ENCODE peak calls at places on chromosomes 16 and 17, in six cellular contexts. J is upper lobe of right lung, O is ovary, Y is hepatocyte, H is esophagus squamous epithelium, B is colonic mucosa. F is an unnamed sample. For H3K4me1 and H3K27me3, the result is how much of the 10 kb centered on the place peaks cover.

GRCh38 chr17:68378202-68379149 is 78.8 kb downstream of the WIPI1 start:
- DNase-seq in O (peak), B (peak), J (peak), H (peak), Y (peak), F (peak)

GRCh38 chr17:49691677-49692191 is 13.8 kb upstream of the SPOP start:
- DNase-seq in H (no peak), J (no peak), Y (no peak), O (no peak), B (no peak), F (no peak)

GRCh38 chr16:11471548-11471947 is 115.2 kb downstream of the LITAF start:
- DNase-seq in Y (no peak), B (no peak), H (no peak), J (peak), O (no peak), F (no peak)

GRCh38 chr17:62592305-62593099 is 35.0 kb upstream of the MRC2 start:
- DNase-seq in B (no peak), J (no peak), O (no peak), Y (no peak), H (no peak), F (no peak)

GRCh38 chr17:53749178-53749577 is 73.5 kb upstream of the KIF2B start:
- DNase-seq in O (no peak), B (no peak), H (no peak), Y (peak), J (no peak), F (no peak)

GRCh38 chr16:5207001-5207523 is 109.5 kb upstream of the EEF2KMT start:
- DNase-seq in Y (no peak), H (no peak), J (no peak), B (no peak), O (no peak), F (no peak)

GRCh38 chr17:31657876-31658275 is 201.2 kb downstream of the COPRS start:
- DNase-seq in H (no peak), J (no peak), Y (no peak), O (no peak), B (no peak), F (no peak)

GRCh38 chr16:84720180-84720579 is 20.4 kb downstream of the USP10 start:
- DNase-seq in B (no peak), J (no peak), O (no peak), Y (peak), H (no peak), F (no peak)

GRCh38 chr16:11602321-11602720 is 15.6 kb upstream of the LITAF start:
- DNase-seq in O (peak), Y (no peak), B (no peak), H (no peak), J (peak), F (no peak)

GRCh38 chr16:31253642-31254045 is 6.1 kb upstream of the ITGAM start:
- DNase-seq in Y (peak), J (no peak), H (no peak), B (no peak), O (no peak), F (peak)

GRCh38 chr16:28183930-28184329 is 27.8 kb downstream of the XPO6 start:
- DNase-seq in O (no peak), J (no peak), H (no peak), B (no peak), Y (no peak), F (no peak)
- H3K4me1 ChIP-seq in O (under half), J (under half), H (half or more), B (under half), Y (under half), F (half or more)

GRCh38 chr17:4175921-4176802 is 33.2 kb downstream of the CYB5D2 start:
- DNase-seq in H (no peak), J (no peak), Y (no peak), B (no peak), O (no peak), F (no peak)
- H3K27ac ChIP-seq in H (no peak), J (peak), Y (peak), B (no peak), O (no peak), F (peak)

DNA sequence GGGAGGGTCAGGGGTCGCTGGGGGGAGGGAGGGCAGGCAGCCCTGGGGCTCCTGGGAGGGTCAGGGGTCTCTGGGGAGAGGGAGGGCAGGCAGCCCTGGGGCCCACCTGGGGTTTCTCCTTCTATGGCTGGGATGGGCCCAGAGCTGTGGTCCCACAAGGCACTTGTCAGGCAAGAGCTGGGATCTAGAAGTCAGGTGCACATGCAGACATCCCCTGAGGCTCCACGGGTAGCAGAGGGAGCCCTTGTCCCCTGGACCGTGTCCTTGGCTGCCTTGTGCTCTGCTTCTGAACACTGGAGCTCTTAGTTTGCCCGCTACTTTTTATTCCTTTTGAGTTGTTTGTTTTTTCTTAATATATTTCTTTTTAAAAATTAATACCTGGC is 1.8 kb downstream of the TUBB3 start:
- DNase-seq in B (no peak), H (no peak), J (no peak), O (no peak), Y (no peak), F (no peak)
- H3K27me3 ChIP-seq in B (under half), H (under half), J (under half), O (under half), Y (under half), F (half or more)

GRCh38 chr17:43661699-43662431 is at the start of gene MEOX1:
- DNase-seq in Y (no peak), B (no peak), J (no peak), H (no peak), O (no peak), F (no peak)
- H3K4me1 ChIP-seq in Y (under half), B (under half), J (under half), H (half or more), O (under half), F (under half)

DNA sequence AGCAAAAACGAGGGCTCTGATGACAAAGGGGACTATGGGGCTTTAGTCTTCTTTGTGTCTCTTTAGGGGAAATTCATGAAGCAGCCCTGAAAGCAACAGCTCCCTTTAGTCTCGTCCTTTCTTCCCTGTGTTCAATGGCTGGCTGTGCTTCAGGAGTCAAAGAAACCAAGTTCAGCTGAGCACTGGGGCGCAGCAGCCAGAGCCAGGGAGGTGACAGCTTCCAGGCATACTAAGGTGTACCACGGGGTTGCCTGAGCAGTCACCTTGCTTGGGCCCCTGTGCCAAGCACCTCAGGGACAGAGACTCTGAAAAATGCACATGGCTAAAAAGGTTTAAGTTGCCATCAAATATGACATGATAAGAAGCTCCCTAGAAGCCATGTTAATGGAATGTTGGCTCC is 14.8 kb upstream of the SREBF1 start:
- DNase-seq in Y (no peak), O (no peak), J (no peak), H (no peak), B (no peak), F (no peak)
- H3K27ac ChIP-seq in Y (no peak), O (no peak), J (no peak), H (no peak), B (no peak), F (no peak)

DNA sequence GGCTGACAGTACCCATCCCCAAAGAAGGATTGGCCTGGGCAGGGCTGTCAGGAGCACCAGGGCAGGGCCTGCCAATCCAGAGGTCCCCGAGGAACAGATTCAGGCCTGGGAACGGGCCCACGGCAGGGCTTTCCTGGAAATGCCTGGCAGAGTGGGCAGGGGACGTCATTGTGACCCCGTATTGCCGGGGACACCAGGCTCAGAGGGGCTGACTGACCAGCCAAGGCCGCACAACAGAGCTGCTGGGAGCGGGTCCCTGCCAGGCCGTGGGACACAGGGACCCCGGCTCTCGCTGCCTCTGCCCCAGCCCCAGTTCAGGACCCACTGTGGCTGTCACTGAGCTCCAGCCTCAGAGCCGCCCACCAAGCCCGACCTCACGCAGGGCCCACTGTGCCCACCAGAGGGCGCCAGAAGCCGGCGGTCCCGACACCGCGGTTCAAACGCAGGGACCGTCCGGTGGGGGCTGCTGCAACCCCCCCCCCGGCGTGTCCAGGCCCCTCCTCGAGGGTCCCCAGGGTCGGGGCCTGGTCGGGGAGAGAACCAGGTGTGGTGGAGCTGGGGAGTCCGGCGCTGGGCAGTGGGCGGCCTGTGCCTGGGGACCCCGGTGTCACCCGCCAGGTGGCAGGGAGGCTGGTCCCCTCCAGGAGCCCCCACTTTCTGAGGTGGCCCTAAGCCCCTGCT is 15.2 kb upstream of the SSTR5 start:
- DNase-seq in J (no peak), B (peak), Y (peak), H (no peak), O (no peak), F (no peak)
- H3K27me3 ChIP-seq in J (under half), B (under half), Y (under half), H (under half), O (under half), F (under half)

GRCh38 chr16:20871258-20871657 is 28.9 kb downstream of the DCUN1D3 start:
- DNase-seq in Y (no peak), H (no peak), B (no peak), J (no peak), O (no peak), F (no peak)
- H3K4me1 ChIP-seq in Y (under half), H (half or more), B (under half), J (half or more), O (under half), F (half or more)

F was measured in lower lobe of right lung.